ENCODE peak calls at places on chromosomes 12 and 14, in seven cellular contexts. X is GM23338, Y is psoas muscle, H is astrocyte, R is Calu3, N is nephron progenitor cell, D is left ventricle myocardium inferior. S is an unnamed sample.

GRCh38 chr14:101226603-101227425 is 323.3 kb upstream of the RTL1 start:
- DNase-seq in N (no peak), X (no peak), R (no peak), D (no peak), H (no peak), Y (peak; percentile 19), S (no peak)

GRCh38 chr12:26940820-26941219 is 2.5 kb downstream of the FGFR1OP2 start:
- DNase-seq in N (no peak), R (no peak), X (no peak), H (peak; percentile 32), Y (no peak), D (no peak), S (no peak)

GRCh38 chr14:94536836-94537235 is 24.4 kb upstream of the SERPINA4 start:
- DNase-seq in X (peak; percentile 47), D (no peak), Y (no peak), N (no peak), H (no peak), R (no peak), S (peak; percentile 11)

GRCh38 chr14:75372260-75372659 is 55.6 kb upstream of the JDP2 start:
- DNase-seq in N (no peak), R (no peak), Y (peak; percentile 66), X (no peak), H (no peak), D (no peak), S (no peak)

GRCh38 chr12:52182898-52183543 is 8.8 kb downstream of the KRT80 start:
- DNase-seq in D (no peak), X (peak; percentile 48), H (no peak), Y (no peak), R (no peak), N (no peak), S (no peak)

GRCh38 chr14:59511916-59512530 is 27.7 kb downstream of the JKAMP start:
- DNase-seq in N (peak; percentile 44), H (no peak), Y (no peak), R (peak; percentile 24), D (no peak), X (peak; percentile 78), S (no peak)

GRCh38 chr12:132834181-132834711 is 5.6 kb upstream of the GOLGA3 start:
- DNase-seq in N (no peak), D (no peak), H (no peak), R (no peak), X (no peak), Y (no peak), S (no peak)

GRCh38 chr12:53211476-53212381 is 4.7 kb upstream of the ITGB7 start:
- DNase-seq in D (no peak), Y (no peak), N (no peak), X (peak; percentile 69), R (no peak), H (no peak), S (no peak)

GRCh38 chr14:64755661-64756265 is 51.5 kb downstream of the PLEKHG3 start:
- DNase-seq in N (no peak), H (peak; percentile 42), Y (no peak), X (no peak), D (no peak), R (no peak), S (peak; percentile 62)

GRCh38 chr14:21997300-21997699 is 323.7 kb upstream of the OR4E1 start:
- DNase-seq in H (no peak), D (no peak), Y (no peak), X (peak; percentile 89), N (no peak), R (peak; percentile 24), S (no peak)

GRCh38 chr14:81343701-81344100 is 56.4 kb downstream of the STON2 start:
- DNase-seq in H (no peak), D (no peak), Y (no peak), N (no peak), X (no peak), R (no peak), S (no peak)

GRCh38 chr12:62328296-62328921 is 68.2 kb downstream of the USP15 start:
- DNase-seq in Y (no peak), N (no peak), X (no peak), R (no peak), D (no peak), H (no peak), S (no peak)

GRCh38 chr12:56256326-56256960 is 1.7 kb downstream of the ANKRD52 start:
- DNase-seq in R (no peak), H (peak; percentile 26), D (no peak), N (peak; percentile 21), Y (peak; percentile 92), X (peak; percentile 40), S (peak; percentile 79)

GRCh38 chr12:88994537-88994936 is 357.8 kb downstream of the DUSP6 start:
- DNase-seq in H (peak; percentile 33), D (no peak), R (no peak), N (no peak), X (no peak), Y (no peak), S (peak; percentile 43)

GRCh38 chr12:56522486-56523193 is 1.0 kb downstream of the RBMS2 start:
- DNase-seq in N (no peak), X (peak; percentile 60), Y (no peak), D (no peak), H (peak; percentile 60), R (no peak), S (peak; percentile 39)

GRCh38 chr14:39015360-39015961 is 87.6 kb downstream of the SEC23A start:
- DNase-seq in D (no peak), Y (no peak), X (peak; percentile 75), R (peak; percentile 24), N (peak; percentile 21), H (peak; percentile 25), S (peak; percentile 70)

DNA sequence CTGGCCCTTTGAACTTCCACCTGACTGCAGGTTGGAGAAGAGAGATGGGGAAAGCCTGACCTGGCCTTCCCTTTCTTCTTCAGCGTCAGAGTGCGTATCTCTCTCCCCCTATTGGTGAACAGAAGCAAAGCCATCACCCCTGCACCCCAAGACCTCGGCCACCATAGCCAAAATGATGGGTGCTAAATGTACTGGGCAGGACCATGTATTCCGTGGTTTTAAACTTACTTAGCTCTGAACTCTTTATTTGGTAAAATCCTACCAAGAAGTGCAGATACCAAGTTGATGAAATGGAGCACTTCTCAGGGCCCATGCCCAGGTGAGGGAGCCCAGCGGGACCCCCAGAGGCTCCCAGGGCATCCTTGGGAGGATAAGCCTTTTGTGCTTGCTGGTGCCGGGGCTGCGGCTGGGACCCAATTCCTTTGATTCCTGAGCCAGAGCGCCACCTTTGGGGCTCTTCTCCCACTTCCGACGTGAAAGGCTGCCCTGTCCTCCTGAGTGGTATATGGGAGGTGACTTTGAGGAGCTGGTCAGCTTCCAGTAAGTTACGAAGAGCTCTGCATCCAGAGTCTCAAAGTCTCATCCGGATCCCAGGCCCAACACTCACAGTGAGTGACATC is 9.4 kb downstream of the CCND2 start:
- DNase-seq in R (no peak), D (no peak), Y (no peak), H (no peak), N (no peak), X (peak; percentile 69), S (no peak)
- TF ChIP-seq CTCF in R (no peak), D (no peak), Y (no peak), H (no peak), N (no peak), X (peak; percentile 38), S (no peak)

GRCh38 chr14:105058521-105059034 is 6.7 kb downstream of the GPR132 start:
- DNase-seq in D (no peak), H (no peak), R (no peak), Y (peak; percentile 48), X (no peak), N (no peak), S (no peak)
- TF ChIP-seq CTCF in D (no peak), H (no peak), R (no peak), Y (no peak), X (no peak), N (no peak), S (no peak)

DNA sequence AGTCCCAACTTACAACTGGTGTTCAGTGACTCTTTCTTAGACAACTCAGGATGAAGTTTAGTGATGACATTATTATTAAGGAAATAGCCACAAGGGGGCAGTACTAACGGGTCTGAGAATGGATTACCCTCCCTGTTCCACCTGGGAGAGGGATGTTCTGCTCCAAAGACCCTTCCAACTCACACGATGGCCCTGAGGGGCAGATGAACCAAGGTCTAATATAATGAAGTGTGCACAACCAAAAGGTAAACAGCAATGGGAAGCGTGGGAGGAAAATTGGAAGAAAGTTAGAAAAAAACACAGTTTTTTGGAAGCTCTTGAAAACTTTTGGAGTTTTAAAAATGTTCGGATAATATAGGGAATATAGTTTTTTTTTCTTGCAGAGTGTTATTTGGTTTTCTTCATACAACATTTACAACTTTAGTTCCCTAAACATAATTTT is 24.0 kb downstream of the FGF6 start:
- DNase-seq in H (peak; percentile 16), R (peak; percentile 35), X (peak; percentile 89), D (no peak), Y (no peak), N (peak; percentile 51), S (peak; percentile 59)
- TF ChIP-seq CTCF in H (peak; percentile 58), R (peak; percentile 37), X (peak; percentile 84), D (peak; percentile 71), Y (peak; percentile 67), N (peak; percentile 61), S (peak; percentile 53)

DNA sequence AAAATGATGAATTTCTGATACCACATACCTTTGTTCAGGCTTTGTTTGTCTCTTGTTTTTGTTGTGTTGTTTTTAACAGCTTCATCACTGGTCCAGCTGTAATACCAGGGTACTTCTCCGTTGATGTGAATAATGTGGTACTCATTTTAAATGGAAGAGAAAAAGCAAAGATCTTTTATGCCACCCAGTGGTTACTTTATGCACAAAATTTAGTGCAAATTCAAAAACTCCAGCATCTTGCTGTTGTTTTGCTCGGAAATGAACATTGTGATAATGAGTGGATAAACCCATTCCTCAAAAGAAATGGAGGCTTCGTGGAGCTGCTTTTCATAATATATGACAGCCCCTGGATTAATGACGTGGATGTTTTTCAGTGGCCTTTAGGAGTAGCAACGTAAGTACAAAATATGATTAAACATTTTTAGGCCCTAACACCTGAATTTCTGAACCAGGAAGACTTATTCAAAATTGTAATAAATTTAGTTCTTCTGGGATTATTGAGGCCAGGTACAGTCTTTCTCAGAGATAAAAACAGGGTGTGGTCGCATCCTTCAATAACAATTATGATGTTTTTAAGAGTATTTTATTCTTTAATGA is 22.4 kb downstream of the RXYLT1 start:
- DNase-seq in X (peak; percentile 55), H (no peak), Y (no peak), N (no peak), D (no peak), R (no peak), S (no peak)
- TF ChIP-seq CTCF in X (peak; percentile 56), H (peak; percentile 71), Y (peak; percentile 53), N (peak; percentile 55), D (peak; percentile 73), R (peak; percentile 46), S (peak; percentile 45)